ENCODE peak calls at places on chromosomes 7 and 10, in six cellular contexts. O is NCI-H2029; V is activated T-cell treated with anti-CD3 and anti-CD28 coated beads, Interleukin-2, amount 50 U/mL, for 72 hours; C is NCI-H1092; D is chondrocyte; Y is left colon. I is an unnamed sample.

GRCh38 chr7:16801111-16801542 is 3.7 kb downstream of the AGR2 start:
- DNase-seq in Y (no peak), D (no peak), O (peak; percentile 50), C (peak; percentile 21), V (no peak), I (no peak)

GRCh38 chr7:103075337-103075918 is 488 bp downstream of the ARMC10 start:
- DNase-seq in V (peak; percentile 84), Y (peak; percentile 68), O (no peak), D (no peak), C (peak; percentile 68), I (peak; percentile 60)

GRCh38 chr7:65892832-65893231 is 20.0 kb downstream of the VKORC1L1 start:
- DNase-seq in V (no peak), Y (no peak), C (no peak), O (no peak), D (no peak), I (no peak)

GRCh38 chr7:47227762-47228177 is 354.1 kb downstream of the TNS3 start:
- DNase-seq in O (no peak), Y (peak; percentile 24), C (no peak), V (no peak), D (no peak), I (peak; percentile 53)

GRCh38 chr7:101550641-101551531 is 78.2 kb downstream of the MYL10 start:
- DNase-seq in V (no peak), Y (no peak), D (peak; percentile 74), O (no peak), C (no peak), I (no peak)

GRCh38 chr10:58220769-58221448 is 46.8 kb downstream of the IPMK start:
- DNase-seq in V (no peak), C (no peak), O (no peak), D (no peak), Y (no peak), I (no peak)

GRCh38 chr7:142696456-142697179 is 52.7 kb upstream of the PRSS1 start:
- DNase-seq in Y (no peak), O (no peak), D (no peak), V (no peak), C (no peak), I (no peak)

GRCh38 chr10:86079088-86079487 is 287.5 kb downstream of the GRID1 start:
- DNase-seq in V (no peak), C (no peak), O (no peak), Y (no peak), D (no peak), I (no peak)

GRCh38 chr7:44782460-44782859 is 14.0 kb upstream of the PPIA start:
- DNase-seq in V (no peak), D (no peak), C (no peak), O (no peak), Y (no peak), I (no peak)

GRCh38 chr7:90320801-90321494 is at the start of gene FAM237B:
- DNase-seq in V (no peak), O (no peak), C (no peak), Y (peak; percentile 12), D (no peak), I (no peak)

GRCh38 chr10:12782537-12782936 is 219.0 kb downstream of the CCDC3 start:
- DNase-seq in Y (peak; percentile 35), O (no peak), C (no peak), D (no peak), V (peak; percentile 24), I (peak; percentile 53)

GRCh38 chr10:13709931-13710690 is 123.3 kb downstream of the PRPF18 start:
- DNase-seq in C (no peak), O (no peak), V (no peak), D (no peak), Y (no peak), I (no peak)

GRCh38 chr7:40586197-40586596 is 451.4 kb downstream of the SUGCT start:
- DNase-seq in C (no peak), V (no peak), O (no peak), Y (no peak), D (no peak), I (no peak)

GRCh38 chr10:79061441-79062315 is 7.1 kb upstream of the ZMIZ1 start:
- DNase-seq in D (peak; percentile 68), Y (peak; percentile 11), V (no peak), O (no peak), C (no peak), I (peak; percentile 16)

GRCh38 chr7:18893156-18893555 is 224.3 kb downstream of the TWIST1 start:
- DNase-seq in O (no peak), V (no peak), Y (no peak), D (no peak), C (no peak), I (no peak)

GRCh38 chr7:50851451-50851850 is 68.8 kb upstream of the GRB10 start:
- DNase-seq in D (no peak), Y (no peak), O (no peak), V (no peak), C (no peak), I (no peak)

GRCh38 chr7:92731327-92732063 is 104.9 kb downstream of the CDK6 start:
- DNase-seq in Y (no peak), C (no peak), V (peak; percentile 71), D (no peak), O (no peak), I (no peak)

GRCh38 chr10:42755028-42755451 is 27.6 kb upstream of the BMS1 start:
- DNase-seq in V (no peak), C (no peak), D (no peak), Y (no peak), O (no peak), I (no peak)

GRCh38 chr7:83159731-83160130 is 3.0 kb downstream of the PCLO start:
- DNase-seq in Y (no peak), O (no peak), D (no peak), V (no peak), C (no peak), I (no peak)

GRCh38 chr7:76077435-76077834 is 29.5 kb downstream of the MDH2 start:
- DNase-seq in C (no peak), D (no peak), Y (no peak), V (no peak), O (no peak), I (no peak)

GRCh38 chr7:73906874-73907273 is 45.9 kb downstream of the TMEM270 start:
- DNase-seq in C (no peak), D (peak; percentile 43), Y (no peak), O (no peak), V (no peak), I (no peak)

GRCh38 chr7:121167971-121168370 is 160.8 kb upstream of the WNT16 start:
- DNase-seq in V (no peak), Y (no peak), O (no peak), C (no peak), D (no peak), I (no peak)

GRCh38 chr7:150356265-150356897 is 12.2 kb upstream of the REPIN1 start:
- DNase-seq in V (peak; percentile 28), D (no peak), O (no peak), C (peak; percentile 33), Y (no peak), I (no peak)

GRCh38 chr10:103727991-103728689 is 127.2 kb downstream of the SH3PXD2A start:
- DNase-seq in C (no peak), Y (no peak), D (no peak), V (no peak), O (no peak), I (no peak)

GRCh38 chr10:1186693-1186990 is 130.5 kb downstream of the WDR37 start:
- DNase-seq in C (no peak), O (no peak), Y (no peak), V (no peak), D (no peak), I (no peak)

GRCh38 chr7:55191161-55191925 is 172.5 kb downstream of the EGFR start:
- DNase-seq in V (no peak), Y (no peak), C (no peak), D (no peak), O (no peak), I (no peak)

GRCh38 chr7:133512560-133512959 is 259.7 kb downstream of the EXOC4 start:
- DNase-seq in Y (no peak), O (no peak), D (no peak), C (no peak), V (no peak), I (no peak)

GRCh38 chr7:2386964-2387669 is 16.3 kb upstream of the CHST12 start:
- DNase-seq in O (no peak), C (no peak), V (no peak), D (no peak), Y (no peak), I (no peak)

GRCh38 chr10:15252396-15252795 is 83.9 kb upstream of the NMT2 start:
- DNase-seq in O (no peak), V (no peak), C (no peak), D (no peak), Y (no peak), I (no peak)

GRCh38 chr10:84540022-84540616 is 211.7 kb downstream of the CCSER2 start:
- DNase-seq in D (no peak), Y (no peak), O (no peak), V (no peak), C (no peak), I (no peak)

GRCh38 chr7:141500608-141501007 is 50.6 kb upstream of the AGK start:
- DNase-seq in O (no peak), Y (no peak), C (no peak), V (no peak), D (no peak), I (no peak)

GRCh38 chr10:58444876-58445275 is 59.7 kb downstream of the TFAM start:
- DNase-seq in D (no peak), O (no peak), Y (no peak), V (no peak), C (no peak), I (no peak)

GRCh38 chr10:79981673-79982485 is 33.0 kb upstream of the SFTPD start:
- DNase-seq in D (no peak), C (peak; percentile 63), Y (peak; percentile 63), V (peak; percentile 36), O (peak; percentile 36), I (peak; percentile 85)